ENCODE peak calls at places on chromosomes 4 and X, in four cellular contexts. H is dorsolateral prefrontal cortex, K is CD14-positive monocyte, W is endodermal cell. R is an unnamed sample.

GRCh38 chr4:40548256-40548655 is 81.4 kb downstream of the RBM47 start:
- DNase-seq in H (no peak), K (no peak), W (no peak), R (no peak)

GRCh38 chr4:151629097-151629783 is 131.6 kb downstream of the GATB start:
- DNase-seq in H (no peak), K (no peak), W (no peak), R (no peak)

GRCh38 chrX:68895339-68896250 is 66.8 kb downstream of the EFNB1 start:
- DNase-seq in H (peak), K (peak), W (no peak), R (no peak)

GRCh38 chrX:31091819-31092218 is 20.0 kb upstream of the FTHL17 start:
- DNase-seq in H (no peak), K (no peak), W (no peak), R (no peak)

GRCh38 chr4:6395466-6396228 is 76.8 kb downstream of the PPP2R2C start:
- DNase-seq in H (no peak), K (no peak), W (no peak), R (peak)

GRCh38 chr4:140004580-140005314 is 149.2 kb downstream of the MAML3 start:
- DNase-seq in H (peak), K (no peak), W (peak), R (peak)

GRCh38 chr4:867526-868250 is 41.8 kb upstream of the CPLX1 start:
- DNase-seq in H (no peak), K (no peak), W (no peak), R (no peak)

GRCh38 chr4:5166377-5166776 is 115.1 kb downstream of the STK32B start:
- DNase-seq in H (no peak), K (no peak), W (no peak), R (no peak)

GRCh38 chr4:75370582-75370981 is 143.6 kb downstream of the RCHY1 start:
- DNase-seq in H (no peak), K (no peak), W (no peak), R (no peak)

GRCh38 chr4:183610613-183611012 is 48.4 kb downstream of the RWDD4 start:
- DNase-seq in H (no peak), K (no peak), W (no peak), R (no peak)

GRCh38 chrX:49276671-49277519 is 7.3 kb downstream of the PPP1R3F start:
- DNase-seq in H (peak), K (no peak), W (no peak), R (peak)

GRCh38 chr4:30716158-30716557 is 4.0 kb upstream of the PCDH7 start:
- DNase-seq in H (no peak), K (no peak), W (no peak), R (no peak)

GRCh38 chr4:173379929-173380328 is 9.2 kb downstream of the SAP30 start:
- DNase-seq in H (no peak), K (no peak), W (no peak), R (no peak)

GRCh38 chr4:173382349-173382748 is 11.6 kb downstream of the SAP30 start:
- DNase-seq in H (no peak), K (no peak), W (no peak), R (no peak)

GRCh38 chr4:173386751-173387150 is 12.2 kb downstream of the SCRG1 start:
- DNase-seq in H (no peak), K (no peak), W (no peak), R (no peak)

GRCh38 chr4:173380987-173381386 is 10.2 kb downstream of the SAP30 start:
- DNase-seq in H (no peak), K (no peak), W (no peak), R (no peak)

DNA sequence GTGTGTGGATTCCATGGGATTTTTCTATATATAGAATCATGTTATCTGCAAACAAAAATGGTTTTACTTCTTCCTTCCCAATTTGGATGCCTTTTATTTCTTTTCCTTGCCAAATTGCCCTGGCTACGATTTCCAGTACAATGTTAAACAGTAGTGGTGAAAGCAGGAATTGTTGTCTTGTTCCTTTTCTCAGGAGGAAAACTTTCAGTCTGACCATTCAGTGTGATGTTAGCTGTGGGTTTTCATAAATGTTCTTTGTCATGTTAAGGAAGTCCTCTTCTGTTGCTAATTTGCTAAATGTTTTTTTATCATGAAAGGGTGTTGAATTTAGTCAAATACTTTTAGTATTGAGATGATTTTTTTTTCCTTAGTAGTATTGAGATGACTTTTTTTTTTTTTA is 10.9 kb downstream of the SAP30 start:
- DNase-seq in H (no peak), K (no peak), W (no peak), R (no peak)
- TF ChIP-seq CTCF in H (no peak), K (no peak), W (no peak), R (no peak)

DNA sequence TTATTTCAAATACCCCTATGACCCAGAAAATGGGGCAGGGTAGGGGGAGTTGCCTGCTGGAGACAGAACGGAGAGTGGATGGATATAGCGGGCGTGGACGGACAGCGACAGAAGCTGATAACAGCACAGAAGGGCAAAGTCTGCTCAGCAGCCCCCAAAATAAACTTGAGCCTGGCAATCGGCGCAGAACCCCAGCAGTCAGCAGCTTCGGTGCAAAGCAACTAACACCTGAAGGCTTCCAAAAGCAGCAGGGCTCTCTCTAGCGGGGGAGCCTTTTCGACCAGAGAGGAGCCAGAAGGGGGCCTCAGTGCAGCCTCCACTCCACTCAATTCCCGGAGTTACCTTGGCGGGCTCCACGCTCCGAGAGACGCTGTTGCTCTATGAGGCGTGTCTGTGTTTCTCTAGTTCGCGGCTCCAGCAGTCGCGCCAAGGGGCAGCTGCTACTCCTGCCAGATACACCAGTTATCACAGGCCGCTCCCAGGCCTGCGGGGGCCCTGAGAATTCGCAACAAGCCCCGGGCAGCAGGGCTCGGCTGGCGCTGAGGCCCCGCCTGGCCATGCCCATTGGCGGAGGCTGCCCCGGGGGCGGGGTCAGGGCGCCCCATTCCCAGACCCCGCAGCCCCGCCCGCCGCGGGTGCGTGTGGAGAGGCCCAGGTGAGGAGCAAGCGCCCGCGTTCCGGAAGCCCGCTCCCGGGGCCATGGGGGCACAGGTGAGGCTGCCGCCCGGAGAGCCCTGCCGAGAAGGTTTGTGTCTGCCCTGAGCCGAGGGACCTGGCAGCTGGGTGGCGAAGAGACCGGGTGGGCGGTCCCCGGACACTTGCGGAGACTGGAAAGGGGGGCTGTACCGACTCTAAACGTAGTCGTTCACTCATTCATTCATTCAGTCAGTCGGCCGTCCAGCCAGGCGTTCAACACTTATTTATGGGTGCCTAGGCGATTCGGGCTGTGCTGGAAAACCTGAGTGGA is at the start of the genes CNGA1 and NIPAL1:
- DNase-seq in H (peak), K (no peak), W (peak), R (peak)
- TF ChIP-seq CTCF in H (no peak), K (no peak), W (peak), R (no peak)

GRCh38 chr4:71229477-71230257 is 109.2 kb upstream of the SLC4A4 start:
- DNase-seq in H (peak), K (no peak), W (peak), R (no peak)
- TF ChIP-seq CTCF in H (peak), K (peak), W (peak), R (peak)

DNA sequence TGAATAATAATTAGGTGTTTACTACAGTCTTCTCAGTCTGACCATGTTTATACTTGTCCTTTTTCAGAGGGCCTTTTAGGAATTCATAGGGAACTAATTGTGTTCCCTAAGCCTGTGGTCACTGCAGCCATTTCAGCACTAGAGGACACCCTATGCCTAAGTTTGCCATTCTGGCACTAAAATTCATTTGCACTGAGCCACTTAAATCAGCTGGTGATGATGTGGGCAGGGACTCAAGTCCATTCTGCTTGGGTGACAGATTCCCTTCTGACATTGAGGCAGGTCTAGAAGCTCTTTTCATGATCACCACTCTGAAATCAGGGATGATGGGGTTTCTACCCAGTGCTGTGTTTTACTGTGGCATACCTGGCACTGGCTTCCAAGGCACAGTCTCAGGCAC is 1178.9 kb upstream of the DIAPH2 start:
- DNase-seq in H (no peak), K (no peak), W (peak), R (no peak)
- TF ChIP-seq CTCF in H (no peak), K (no peak), W (peak), R (no peak)

DNA sequence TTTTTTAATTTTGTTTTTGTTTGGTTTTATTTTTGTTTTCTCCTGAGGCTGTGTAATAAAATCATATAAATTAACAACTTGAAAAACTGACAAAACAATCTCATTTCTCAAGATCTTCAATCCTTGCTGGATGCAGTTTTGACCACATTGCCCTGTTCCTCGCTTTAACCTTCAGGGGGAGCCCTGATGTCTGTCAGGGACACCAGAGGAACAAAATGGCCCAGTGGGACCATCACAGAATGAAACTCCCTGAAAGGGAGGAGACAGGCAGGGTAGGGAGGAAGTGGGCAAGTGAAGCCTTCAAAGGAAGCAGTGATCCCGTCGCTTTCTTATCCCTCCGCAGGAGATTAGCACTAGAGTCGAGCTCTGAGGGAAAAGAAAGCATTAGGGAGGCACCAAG is 274.9 kb upstream of the LDB2 start:
- DNase-seq in H (no peak), K (no peak), W (peak), R (no peak)
- TF ChIP-seq CTCF in H (no peak), K (no peak), W (peak), R (no peak)

DNA sequence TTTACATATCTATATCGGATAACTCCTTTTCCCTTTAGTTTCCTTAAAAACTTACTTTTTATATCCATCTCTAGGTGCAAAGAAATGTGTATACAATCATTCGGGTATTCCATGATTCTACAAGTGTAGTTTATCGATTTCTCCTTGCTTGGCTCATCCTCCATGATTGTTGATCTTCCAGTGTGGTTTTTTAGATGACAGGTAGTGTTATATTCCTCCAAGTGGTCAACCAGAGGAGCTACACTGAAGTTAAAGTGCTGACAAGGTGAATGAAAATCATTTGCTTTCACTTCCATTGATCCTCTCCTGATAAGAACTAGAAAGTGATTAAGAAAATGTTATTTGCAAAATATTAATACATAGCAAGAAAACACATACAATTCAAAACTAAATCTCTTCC is 38.5 kb downstream of the TMEM156 start:
- DNase-seq in H (no peak), K (no peak), W (no peak), R (no peak)
- TF ChIP-seq CTCF in H (no peak), K (no peak), W (peak), R (no peak)